ENCODE peak calls at places on chromosomes 2 and 18, in eight cellular contexts. Q, E, V, O, P, H, K and L are unnamed samples.

GRCh38 chr2:46943881-46944798 is 28.5 kb upstream of the MCFD2 start:
- DNase-seq in V (no peak), Q (no peak), K (no peak), E (no peak), P (no peak), H (no peak), O (no peak), L (peak)

GRCh38 chr18:25180974-25181373 is 171.0 kb downstream of the ZNF521 start:
- DNase-seq in E (no peak), O (no peak), K (no peak), H (no peak), P (no peak), Q (no peak), V (no peak), L (no peak)

GRCh38 chr2:67726416-67726815 is 329.3 kb downstream of the ETAA1 start:
- DNase-seq in Q (no peak), H (no peak), O (no peak), P (no peak), K (no peak), E (no peak), V (no peak), L (no peak)

GRCh38 chr2:122652670-122653069 is 897.2 kb downstream of the TSN start:
- DNase-seq in K (no peak), Q (no peak), H (no peak), O (no peak), P (no peak), V (no peak), E (no peak), L (no peak)

GRCh38 chr2:69111036-69111435 is 98.1 kb downstream of the ANTXR1 start:
- DNase-seq in H (no peak), V (no peak), E (no peak), Q (no peak), O (no peak), K (no peak), P (no peak), L (no peak)

GRCh38 chr18:51753365-51754057 is 556.0 kb upstream of the MEX3C start:
- DNase-seq in V (no peak), H (no peak), O (no peak), E (no peak), Q (no peak), K (no peak), P (no peak), L (no peak)

GRCh38 chr2:54204476-54204875 is 51.6 kb downstream of the TSPYL6 start:
- DNase-seq in O (no peak), V (no peak), E (no peak), K (no peak), H (no peak), P (no peak), Q (no peak), L (no peak)

GRCh38 chr2:159146930-159147666 is 139.4 kb downstream of the WDSUB1 start:
- DNase-seq in K (no peak), O (no peak), V (no peak), H (no peak), Q (no peak), E (no peak), P (peak), L (no peak)

GRCh38 chr2:9408641-9409151 is 14.6 kb downstream of the ITGB1BP1 start:
- DNase-seq in O (no peak), Q (no peak), H (no peak), V (no peak), K (no peak), P (no peak), E (no peak), L (no peak)

DNA sequence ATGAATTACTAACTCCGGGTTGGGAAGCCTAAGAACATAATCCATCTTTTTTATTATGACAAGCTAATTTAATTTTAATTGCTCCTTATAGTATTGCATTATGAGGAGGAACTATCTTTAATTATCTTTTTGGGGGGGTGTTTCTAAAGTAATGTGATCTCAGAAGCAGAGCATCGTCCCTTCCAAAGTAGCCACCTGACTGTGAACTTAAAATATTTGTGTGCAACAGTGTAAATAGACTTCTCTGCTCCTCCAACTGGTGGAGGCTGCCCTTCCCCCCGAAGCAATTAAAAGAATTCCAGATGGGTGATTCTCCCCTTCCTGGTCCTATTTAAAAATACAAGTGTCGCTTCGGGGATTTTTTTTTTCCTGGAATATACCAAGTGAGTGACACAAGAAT is 55.7 kb downstream of the TCF7L1 start:
- DNase-seq in Q (peak), V (no peak), K (no peak), P (no peak), H (no peak), E (no peak), O (no peak), L (no peak)
- H3K4me3 ChIP-seq in Q (no peak), V (no peak), K (no peak), P (no peak), H (no peak), E (no peak), O (no peak), L (no peak)

DNA sequence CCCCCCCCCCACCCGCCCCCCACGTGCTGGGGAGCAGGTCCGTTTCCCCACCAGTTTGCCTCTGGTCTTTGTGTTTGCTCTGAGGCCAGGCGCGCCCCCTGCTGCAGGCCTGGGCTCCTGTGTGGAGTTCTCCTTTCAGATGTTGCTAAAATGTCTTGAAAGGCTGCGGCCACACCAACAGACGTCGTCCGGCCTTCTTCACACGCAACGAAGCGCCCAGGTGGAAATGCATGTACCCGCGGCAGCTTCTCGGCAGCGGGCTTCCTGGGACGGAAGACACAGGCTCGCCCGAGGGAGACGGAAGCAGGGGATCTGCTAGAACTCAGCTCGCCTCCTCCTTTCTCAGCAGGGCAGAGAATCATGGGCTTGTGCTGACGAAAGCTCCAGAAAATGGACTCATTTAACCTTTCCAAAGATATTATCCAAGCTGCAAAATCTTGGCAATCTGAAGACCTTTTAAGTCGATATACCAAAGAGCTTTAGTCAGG is 125.3 kb upstream of the ZNF516 start:
- DNase-seq in K (peak), Q (peak), H (peak), P (peak), V (peak), E (peak), O (no peak), L (no peak)
- H3K4me3 ChIP-seq in K (no peak), Q (peak), H (peak), P (peak), V (peak), E (peak), O (no peak), L (no peak)

GRCh38 chr2:236568068-236568921 is 1.3 kb upstream of the ACKR3 start:
- DNase-seq in E (peak), P (peak), O (no peak), Q (peak), V (peak), K (peak), H (peak), L (no peak)

GRCh38 chr2:236569593-236569973 is at the start of gene ACKR3:
- DNase-seq in P (peak), O (peak), Q (peak), V (peak), K (peak), E (peak), H (peak), L (peak)

GRCh38 chr2:236571161-236571560 is 1.5 kb downstream of the ACKR3 start:
- DNase-seq in K (no peak), Q (no peak), O (no peak), P (no peak), H (no peak), V (no peak), E (no peak), L (no peak)

GRCh38 chr2:236568922-236569592 is 568 bp upstream of the ACKR3 start:
- DNase-seq in V (no peak), O (no peak), P (no peak), E (no peak), Q (no peak), H (no peak), K (no peak), L (no peak)

GRCh38 chr2:236570081-236570979 is 705 bp downstream of the ACKR3 start:
- DNase-seq in K (no peak), E (no peak), V (no peak), Q (no peak), H (no peak), O (no peak), P (no peak), L (no peak)
- H3K4me3 ChIP-seq in K (no peak), E (peak), V (peak), Q (peak), H (peak), O (peak), P (peak), L (no peak)

GRCh38 chr2:109028738-109029443 is 39.9 kb upstream of the EDAR start:
- DNase-seq in V (no peak), Q (no peak), E (no peak), P (no peak), K (no peak), H (no peak), O (no peak), L (no peak)

GRCh38 chr2:109032229-109032800 is 43.3 kb upstream of the EDAR start:
- DNase-seq in K (peak), O (no peak), H (no peak), Q (no peak), P (no peak), E (no peak), V (no peak), L (no peak)

GRCh38 chr2:109031481-109032228 is 42.6 kb upstream of the EDAR start:
- DNase-seq in O (no peak), V (peak), K (peak), Q (peak), H (peak), P (peak), E (peak), L (peak)

GRCh38 chr2:109029444-109030193 is 40.6 kb upstream of the EDAR start:
- DNase-seq in V (no peak), H (no peak), E (no peak), P (no peak), O (no peak), Q (no peak), K (no peak), L (no peak)

DNA sequence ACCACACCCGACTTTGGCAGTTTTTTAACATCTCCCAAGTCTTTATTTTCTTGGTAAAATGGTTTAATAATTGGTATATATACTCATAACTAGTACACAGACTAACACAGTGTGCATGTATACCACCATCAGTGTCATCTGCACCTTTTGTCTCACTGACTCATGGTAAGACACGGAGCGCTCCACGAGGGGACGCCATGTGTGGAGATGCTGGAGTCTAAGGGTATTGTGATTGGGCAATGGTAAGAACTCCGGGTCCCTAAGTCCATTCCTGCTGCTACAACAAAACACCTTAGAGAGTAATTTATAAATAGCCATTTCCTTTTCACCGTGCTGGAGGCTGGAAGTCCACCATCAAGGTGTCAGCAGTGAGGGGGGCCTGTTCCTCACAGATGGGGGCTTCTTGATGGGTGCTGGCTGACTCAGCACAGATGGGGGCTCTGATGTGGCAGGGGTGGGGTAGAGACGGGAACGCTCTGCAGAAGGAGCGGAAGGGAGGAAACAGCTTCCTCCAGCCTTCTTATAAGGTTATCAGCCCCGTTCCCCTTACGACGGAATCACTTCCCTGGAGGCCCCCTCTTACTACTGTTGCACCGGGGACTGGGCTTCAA is 42.0 kb upstream of the EDAR start:
- DNase-seq in V (no peak), H (no peak), Q (no peak), P (no peak), K (no peak), O (no peak), E (no peak), L (peak)
- H3K4me3 ChIP-seq in V (peak), H (peak), Q (peak), P (peak), K (peak), O (peak), E (peak), L (peak)

DNA sequence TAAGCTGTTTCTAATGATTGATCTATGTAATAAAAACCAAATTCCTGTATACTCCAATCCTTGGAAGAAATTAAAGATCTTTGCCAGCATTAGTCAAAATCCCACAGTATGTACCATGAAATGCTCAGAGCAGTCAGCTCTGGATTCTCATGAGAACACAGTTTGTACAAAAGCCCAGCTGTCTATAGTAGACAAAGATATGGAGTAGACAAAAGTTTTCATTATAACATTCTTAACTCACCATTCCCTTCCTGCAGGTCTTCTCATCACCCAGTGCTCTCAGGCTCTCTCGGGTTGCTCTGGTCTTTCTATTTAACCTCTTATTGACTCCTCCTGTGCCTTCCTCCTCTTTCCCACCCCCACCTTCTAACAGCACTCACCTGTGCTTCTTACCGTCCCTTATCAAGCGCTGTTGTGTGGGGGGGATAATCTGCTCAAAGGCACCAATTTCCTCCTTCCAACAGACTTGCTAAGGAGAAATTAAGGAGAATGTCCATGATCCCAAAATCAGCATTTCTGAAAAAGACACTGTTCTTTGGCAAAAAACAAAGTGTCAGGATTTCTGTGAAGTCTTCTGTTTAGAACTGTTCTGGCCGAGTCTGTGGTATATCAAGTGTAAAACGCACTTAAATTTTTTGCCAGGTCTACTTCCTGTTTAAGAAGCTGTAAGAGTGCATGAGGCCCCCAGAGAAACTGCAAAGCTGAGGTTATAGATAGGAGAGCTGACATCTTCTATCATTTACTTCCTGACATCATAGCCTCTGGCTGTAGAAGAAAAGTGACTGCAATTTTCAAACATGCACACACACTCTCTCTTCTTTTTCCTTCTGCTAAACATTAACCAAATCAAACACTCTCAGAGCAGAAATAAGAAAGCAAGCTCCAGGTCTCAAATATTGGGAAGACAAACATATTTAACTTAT is 144.1 kb downstream of the EVA1A start:
- DNase-seq in Q (no peak), P (no peak), O (peak), V (no peak), E (no peak), H (no peak), K (no peak), L (peak)
- H3K4me3 ChIP-seq in Q (peak), P (no peak), O (no peak), V (no peak), E (no peak), H (no peak), K (peak), L (peak)

GRCh38 chr2:152025678-152026287 is 73.1 kb downstream of the CACNB4 start:
- DNase-seq in V (peak), O (peak), K (peak), E (peak), Q (peak), P (peak), H (peak), L (peak)
- H3K4me3 ChIP-seq in V (no peak), O (peak), K (peak), E (no peak), Q (peak), P (peak), H (peak), L (peak)

GRCh38 chr2:112646791-112647720 is 1.3 kb downstream of the SLC20A1 start:
- DNase-seq in V (no peak), H (peak), Q (no peak), O (peak), P (no peak), E (no peak), K (no peak), L (no peak)

GRCh38 chr2:112646102-112646719 is 472 bp downstream of the SLC20A1 start:
- DNase-seq in O (no peak), H (no peak), K (no peak), V (no peak), E (peak), Q (no peak), P (no peak), L (no peak)

GRCh38 chr2:112644933-112645395 is 775 bp upstream of the SLC20A1 start:
- DNase-seq in K (no peak), E (no peak), H (no peak), Q (no peak), P (no peak), O (no peak), V (no peak), L (no peak)

GRCh38 chr2:112645396-112646101 is at the start of gene SLC20A1:
- DNase-seq in O (peak), H (peak), Q (peak), K (peak), P (peak), V (peak), E (peak), L (peak)

GRCh38 chr2:112648081-112648480 is 2.3 kb downstream of the SLC20A1 start:
- DNase-seq in P (no peak), E (no peak), O (no peak), H (no peak), K (no peak), Q (no peak), V (no peak), L (no peak)
- H3K4me3 ChIP-seq in P (peak), E (no peak), O (peak), H (no peak), K (peak), Q (no peak), V (no peak), L (no peak)

DNA sequence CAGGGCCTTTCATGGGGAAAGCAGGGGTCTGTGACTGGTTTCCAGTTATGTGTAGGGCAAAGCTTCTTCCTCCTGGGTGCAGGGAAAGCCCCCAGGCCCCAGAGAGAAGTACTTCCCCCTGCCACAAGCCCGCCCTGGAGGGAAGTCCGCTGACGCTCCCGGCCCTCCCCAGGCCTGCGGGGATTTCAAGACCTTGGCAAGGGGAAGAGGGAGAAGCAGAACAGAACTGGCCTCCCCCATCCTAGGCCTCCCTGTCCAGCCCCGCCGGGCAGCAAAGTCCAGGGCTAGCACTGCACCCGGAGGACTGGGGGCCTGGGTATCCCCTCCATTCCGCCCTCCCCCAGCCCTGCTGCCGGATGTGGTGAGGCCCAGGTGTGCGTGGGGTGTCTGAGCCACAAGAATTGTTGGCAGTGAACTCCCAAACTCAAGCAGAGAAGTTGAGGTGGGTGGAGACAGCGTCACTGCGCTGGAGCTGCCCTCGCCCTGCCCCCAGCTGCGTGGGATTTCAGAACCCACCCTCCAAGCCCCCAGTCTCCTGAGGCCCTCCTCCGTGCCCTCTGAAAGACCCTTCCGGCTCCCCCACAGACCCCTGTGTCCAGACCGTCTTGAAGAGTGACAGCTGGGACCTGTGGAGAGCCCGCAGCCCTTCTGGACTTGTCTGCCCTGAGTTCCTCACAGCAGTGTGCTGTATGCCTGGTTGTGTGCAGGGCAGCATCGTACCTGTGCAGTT is 1.1 kb upstream of the DUSP2 start:
- DNase-seq in O (no peak), Q (peak), H (no peak), V (no peak), E (peak), P (peak), K (peak), L (peak)
- H3K4me3 ChIP-seq in O (no peak), Q (peak), H (no peak), V (no peak), E (no peak), P (no peak), K (peak), L (peak)

DNA sequence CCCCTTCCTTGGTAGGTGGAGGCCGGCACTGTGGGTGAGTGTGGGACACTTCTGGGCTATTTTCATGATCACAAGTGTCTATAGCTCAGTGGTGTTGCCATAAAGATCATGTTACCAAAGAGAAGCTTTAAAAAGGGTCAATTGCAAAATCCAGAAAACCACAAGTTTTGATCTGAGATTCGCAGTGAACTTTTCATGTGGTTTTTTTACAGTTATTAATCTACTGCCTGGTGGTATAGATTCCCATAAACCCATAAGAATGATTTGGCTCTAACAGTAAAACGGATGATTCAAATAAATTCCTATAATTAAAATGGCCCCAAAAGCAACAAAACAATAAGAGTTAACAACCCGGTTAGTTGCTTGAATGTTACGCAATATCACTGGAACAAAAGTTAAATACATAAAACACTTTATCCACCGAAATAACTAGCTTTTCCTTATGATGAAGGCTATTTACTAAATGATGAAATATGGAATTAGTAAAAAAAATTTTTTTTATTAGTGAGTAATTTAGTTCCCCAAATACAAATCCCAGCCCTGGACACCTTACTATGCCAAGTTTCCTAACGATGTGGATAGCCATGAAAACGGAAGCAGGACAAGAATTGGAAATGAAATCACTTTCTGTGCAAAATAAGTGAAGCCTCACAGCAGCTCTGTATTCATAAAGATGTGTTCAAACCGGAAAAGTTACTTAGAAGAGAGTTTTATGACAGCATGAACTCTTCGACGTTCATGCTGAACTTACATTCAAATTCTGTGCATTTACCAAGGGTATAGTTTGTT is 95.7 kb upstream of the THOC1 start:
- DNase-seq in P (no peak), Q (no peak), K (no peak), V (no peak), E (no peak), O (no peak), H (no peak), L (peak)
- H3K4me3 ChIP-seq in P (no peak), Q (no peak), K (no peak), V (no peak), E (no peak), O (no peak), H (no peak), L (no peak)